ENCODE peak calls at places on chromosomes 13 and 19, in ten cellular contexts. D, Q, A, S, G, B, X, U, L and T are unnamed samples.

GRCh38 chr19:42363614-42364346 is 26.3 kb downstream of the CNFN start:
- DNase-seq in D (no peak), Q (no peak), A (no peak), S (no peak), G (no peak), B (no peak), X (no peak), U (no peak), L (peak), T (peak)

GRCh38 chr19:46416077-46416709 is 2.8 kb upstream of the CCDC8 start:
- DNase-seq in D (peak), Q (peak), A (no peak), S (peak), G (peak), B (peak), X (peak), U (peak), L (no peak), T (no peak)

GRCh38 chr13:109192306-109192705 is 562.9 kb downstream of the MYO16 start:
- DNase-seq in D (no peak), Q (no peak), A (no peak), S (no peak), G (no peak), B (no peak), X (no peak), U (no peak), L (no peak), T (no peak)

GRCh38 chr13:73835138-73835721 is 299.0 kb downstream of the KLF12 start:
- DNase-seq in D (peak), Q (no peak), A (peak), S (no peak), G (no peak), B (no peak), X (peak), U (peak), L (no peak), T (peak)

GRCh38 chr13:23811366-23812027 is 77.7 kb downstream of the MIPEP start:
- DNase-seq in D (no peak), Q (no peak), A (no peak), S (no peak), G (no peak), B (no peak), X (no peak), U (no peak), L (peak), T (no peak)

GRCh38 chr13:110511509-110512181 is 49.9 kb downstream of the RAB20 start:
- DNase-seq in D (no peak), Q (no peak), A (no peak), S (peak), G (no peak), B (no peak), X (no peak), U (no peak), L (no peak), T (no peak)

GRCh38 chr19:30473334-30473867 is 101.2 kb downstream of the ZNF536 start:
- DNase-seq in D (no peak), Q (no peak), A (no peak), S (no peak), G (no peak), B (no peak), X (no peak), U (no peak), L (no peak), T (no peak)

GRCh38 chr19:38293281-38293680 is 10.8 kb upstream of the C19orf33 start:
- DNase-seq in D (no peak), Q (no peak), A (no peak), S (no peak), G (no peak), B (no peak), X (no peak), U (no peak), L (no peak), T (no peak)

GRCh38 chr13:61339054-61339621 is 76.5 kb downstream of the PCDH20 start:
- DNase-seq in D (no peak), Q (no peak), A (no peak), S (no peak), G (no peak), B (no peak), X (no peak), U (no peak), L (no peak), T (no peak)

GRCh38 chr19:37992761-37993160 is 85.8 kb downstream of the SIPA1L3 start:
- DNase-seq in D (no peak), Q (no peak), A (no peak), S (no peak), G (no peak), B (no peak), X (no peak), U (no peak), L (peak), T (no peak)

GRCh38 chr13:59319276-59319675 is 844.5 kb downstream of the DIAPH3 start:
- DNase-seq in D (peak), Q (no peak), A (no peak), S (no peak), G (no peak), B (no peak), X (no peak), U (no peak), L (no peak), T (no peak)

GRCh38 chr19:39372047-39372802 is 18.7 kb downstream of the PAF1 start:
- DNase-seq in D (peak), Q (peak), A (no peak), S (peak), G (no peak), B (peak), X (peak), U (peak), L (no peak), T (no peak)

GRCh38 chr19:21023901-21024300 is 3.4 kb downstream of the ZNF430 start:
- DNase-seq in D (peak), Q (no peak), A (no peak), S (no peak), G (no peak), B (no peak), X (peak), U (peak), L (no peak), T (no peak)

GRCh38 chr19:3690551-3691371 is 9.5 kb downstream of the PIP5K1C start:
- DNase-seq in D (no peak), Q (no peak), A (no peak), S (no peak), G (no peak), B (no peak), X (no peak), U (no peak), L (no peak), T (no peak)

GRCh38 chr13:28574617-28575142 is 79.8 kb upstream of the FLT1 start:
- DNase-seq in D (peak), Q (peak), A (no peak), S (no peak), G (no peak), B (no peak), X (peak), U (peak), L (no peak), T (no peak)

GRCh38 chr19:4713384-4713951 is 10.2 kb downstream of the DPP9 start:
- DNase-seq in D (peak), Q (peak), A (no peak), S (peak), G (no peak), B (no peak), X (peak), U (peak), L (no peak), T (no peak)

GRCh38 chr13:36997716-36998427 is 1.3 kb downstream of the ALG5 start:
- DNase-seq in D (peak), Q (no peak), A (no peak), S (no peak), G (no peak), B (no peak), X (peak), U (no peak), L (no peak), T (no peak)

GRCh38 chr13:90757127-90757680 is 590.3 kb upstream of the MIR17HG start:
- DNase-seq in D (no peak), Q (no peak), A (peak), S (no peak), G (no peak), B (no peak), X (no peak), U (no peak), L (no peak), T (no peak)

GRCh38 chr13:50550151-50550550 is 293.3 kb downstream of the DLEU7 start:
- DNase-seq in D (no peak), Q (no peak), A (no peak), S (no peak), G (no peak), B (no peak), X (no peak), U (no peak), L (no peak), T (no peak)

GRCh38 chr19:10294368-10294697 is 4.6 kb downstream of the ICAM5 start:
- DNase-seq in D (no peak), Q (no peak), A (no peak), S (no peak), G (no peak), B (no peak), X (no peak), U (no peak), L (no peak), T (no peak)
- TF ChIP-seq CTCF in D (no peak), Q (no peak), A (no peak), S (no peak), G (no peak), B (no peak), X (no peak), U (no peak), L (no peak), T (no peak)

GRCh38 chr13:49213997-49214916 is 5.9 kb upstream of the MLNR start:
- DNase-seq in D (no peak), Q (no peak), A (no peak), S (no peak), G (no peak), B (no peak), X (no peak), U (no peak), L (no peak), T (no peak)

GRCh38 chr13:49217962-49218492 is 2.1 kb upstream of the MLNR start:
- DNase-seq in D (no peak), Q (no peak), A (no peak), S (no peak), G (no peak), B (no peak), X (no peak), U (no peak), L (no peak), T (no peak)

GRCh38 chr13:49213539-49213938 is 6.6 kb upstream of the MLNR start:
- DNase-seq in D (no peak), Q (no peak), A (no peak), S (no peak), G (no peak), B (no peak), X (no peak), U (no peak), L (no peak), T (no peak)

GRCh38 chr13:49216334-49216733 is 3.8 kb upstream of the MLNR start:
- DNase-seq in D (no peak), Q (no peak), A (no peak), S (no peak), G (no peak), B (no peak), X (no peak), U (no peak), L (no peak), T (no peak)

DNA sequence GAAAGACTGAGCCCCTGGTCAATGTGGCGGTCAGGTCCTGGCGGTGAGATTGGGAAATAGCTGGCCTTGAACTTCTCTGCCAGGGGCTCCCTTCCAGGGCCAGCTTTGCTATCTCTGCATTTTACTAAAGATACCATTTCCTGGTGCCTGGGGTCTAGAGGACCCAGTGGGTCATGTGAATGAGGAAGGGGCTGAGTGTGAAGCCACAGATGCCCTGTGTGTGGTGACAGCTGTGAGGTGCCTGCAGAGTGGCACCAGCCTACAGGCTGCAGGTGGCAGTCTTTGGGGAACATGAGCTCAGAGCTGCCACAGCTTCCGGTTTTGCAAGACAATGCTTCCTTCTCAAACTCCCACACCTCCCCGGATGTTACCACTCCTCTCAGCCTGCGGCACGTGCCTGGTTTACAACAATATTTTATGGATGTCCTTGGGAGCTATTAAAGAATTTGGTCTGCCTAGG is 5.2 kb upstream of the MLNR start:
- DNase-seq in D (peak), Q (peak), A (peak), S (no peak), G (no peak), B (no peak), X (peak), U (no peak), L (peak), T (peak)
- TF ChIP-seq CTCF in D (no peak), Q (no peak), A (peak), S (no peak), G (no peak), B (no peak), X (no peak), U (no peak), L (peak), T (peak)

GRCh38 chr19:49635530-49636229 is 4.3 kb downstream of the RRAS start:
- DNase-seq in D (no peak), Q (no peak), A (no peak), S (no peak), G (no peak), B (no peak), X (no peak), U (no peak), L (no peak), T (no peak)

GRCh38 chr19:49639401-49640112 is 386 bp downstream of the RRAS start:
- DNase-seq in D (peak), Q (no peak), A (no peak), S (peak), G (no peak), B (no peak), X (no peak), U (no peak), L (no peak), T (no peak)

GRCh38 chr19:49638360-49638759 is 1.6 kb downstream of the RRAS start:
- DNase-seq in D (peak), Q (no peak), A (no peak), S (no peak), G (no peak), B (no peak), X (no peak), U (no peak), L (no peak), T (no peak)

GRCh38 chr19:49637865-49638350 is 2.0 kb downstream of the RRAS start:
- DNase-seq in D (peak), Q (peak), A (no peak), S (peak), G (no peak), B (peak), X (peak), U (peak), L (no peak), T (no peak)

GRCh38 chr19:49636230-49636932 is 3.6 kb downstream of the RRAS start:
- DNase-seq in D (no peak), Q (no peak), A (no peak), S (no peak), G (no peak), B (no peak), X (no peak), U (no peak), L (no peak), T (no peak)
- TF ChIP-seq CTCF in D (no peak), Q (no peak), A (no peak), S (no peak), G (no peak), B (no peak), X (no peak), U (no peak), L (no peak), T (no peak)

DNA sequence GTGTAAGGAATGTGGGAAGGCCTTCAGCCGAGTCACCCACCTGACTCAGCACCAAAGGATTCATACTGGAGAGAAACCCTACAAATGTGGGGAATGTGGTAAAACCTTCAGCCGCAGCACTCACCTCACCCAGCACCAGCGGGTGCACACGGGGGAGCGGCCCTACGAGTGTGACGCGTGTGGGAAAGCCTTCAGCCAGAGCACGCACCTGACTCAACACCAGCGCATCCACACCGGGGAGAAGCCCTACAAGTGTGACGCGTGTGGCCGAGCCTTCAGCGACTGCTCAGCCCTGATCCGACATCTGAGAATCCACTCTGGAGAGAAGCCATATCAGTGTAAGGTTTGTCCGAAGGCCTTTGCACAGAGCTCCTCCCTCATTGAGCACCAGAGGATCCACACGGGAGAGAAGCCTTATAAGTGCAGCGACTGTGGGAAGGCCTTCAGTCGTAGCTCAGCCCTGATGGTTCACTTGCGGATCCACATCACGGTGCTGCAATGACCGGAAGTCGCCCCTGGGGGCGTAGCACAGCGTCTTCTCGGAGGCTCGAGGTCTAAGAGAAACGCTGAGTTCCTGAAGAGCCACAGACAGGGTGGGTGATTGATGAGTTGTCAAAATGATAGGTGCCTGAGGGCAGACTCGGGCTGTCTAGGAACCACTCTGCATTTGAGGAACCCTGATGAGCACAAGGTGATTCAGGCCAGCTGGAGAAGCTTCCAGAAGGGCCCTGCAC is 12.2 kb downstream of the ZSCAN22 start:
- DNase-seq in D (peak), Q (no peak), A (no peak), S (no peak), G (no peak), B (no peak), X (peak), U (no peak), L (no peak), T (no peak)
- TF ChIP-seq CTCF in D (no peak), Q (no peak), A (no peak), S (no peak), G (peak), B (no peak), X (no peak), U (no peak), L (no peak), T (no peak)

GRCh38 chr19:1377965-1378785 is 5.5 kb upstream of the NDUFS7 start:
- DNase-seq in D (no peak), Q (no peak), A (no peak), S (no peak), G (no peak), B (no peak), X (no peak), U (no peak), L (no peak), T (no peak)
- TF ChIP-seq CTCF in D (peak), Q (no peak), A (no peak), S (no peak), G (peak), B (no peak), X (no peak), U (no peak), L (no peak), T (no peak)

DNA sequence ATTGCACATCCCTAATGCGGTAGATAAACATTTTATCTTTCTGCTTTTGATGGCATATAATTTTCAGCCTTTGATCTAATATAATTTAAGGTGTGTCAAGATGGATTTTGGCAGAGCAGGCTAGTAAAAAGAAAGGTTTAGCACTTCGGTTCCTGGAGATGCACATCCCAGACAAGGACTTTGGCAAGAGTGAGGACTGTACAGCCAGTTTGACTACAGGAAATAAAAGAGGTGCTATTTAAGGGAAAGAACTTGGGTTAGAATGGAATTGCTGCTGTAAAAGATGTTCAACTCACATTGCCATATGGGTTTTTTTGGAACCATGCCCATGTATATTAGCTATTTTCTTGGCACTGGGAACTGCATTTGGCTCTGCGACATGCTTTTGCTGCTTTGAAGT is 932.2 kb downstream of the EFNB2 start:
- DNase-seq in D (no peak), Q (no peak), A (no peak), S (no peak), G (no peak), B (no peak), X (no peak), U (no peak), L (no peak), T (no peak)
- TF ChIP-seq CTCF in D (no peak), Q (no peak), A (no peak), S (no peak), G (no peak), B (no peak), X (no peak), U (no peak), L (no peak), T (no peak)

GRCh38 chr13:31703780-31704179 is 35.5 kb upstream of the RXFP2 start:
- DNase-seq in D (no peak), Q (no peak), A (no peak), S (no peak), G (no peak), B (no peak), X (no peak), U (no peak), L (no peak), T (no peak)

GRCh38 chr13:31697290-31697689 is 42.0 kb upstream of the RXFP2 start:
- DNase-seq in D (peak), Q (no peak), A (no peak), S (no peak), G (no peak), B (no peak), X (peak), U (peak), L (no peak), T (no peak)

GRCh38 chr13:31699650-31700049 is 39.7 kb upstream of the RXFP2 start:
- DNase-seq in D (peak), Q (no peak), A (no peak), S (no peak), G (no peak), B (no peak), X (no peak), U (no peak), L (no peak), T (no peak)
- TF ChIP-seq CTCF in D (peak), Q (peak), A (no peak), S (no peak), G (peak), B (no peak), X (no peak), U (peak), L (no peak), T (no peak)

GRCh38 chr19:45234089-45234869 is 10.9 kb downstream of the EXOC3L2 start:
- DNase-seq in D (no peak), Q (no peak), A (no peak), S (no peak), G (peak), B (no peak), X (no peak), U (no peak), L (no peak), T (no peak)
- TF ChIP-seq CTCF in D (no peak), Q (no peak), A (no peak), S (no peak), G (no peak), B (no peak), X (no peak), U (no peak), L (no peak), T (no peak)

GRCh38 chr13:46612258-46612657 is 59.3 kb downstream of the LRCH1 start:
- DNase-seq in D (no peak), Q (no peak), A (no peak), S (no peak), G (no peak), B (no peak), X (no peak), U (no peak), L (no peak), T (no peak)

GRCh38 chr13:46615888-46616531 is 63.0 kb downstream of the LRCH1 start:
- DNase-seq in D (peak), Q (no peak), A (no peak), S (no peak), G (no peak), B (no peak), X (peak), U (no peak), L (no peak), T (no peak)

GRCh38 chr13:46613409-46614049 is 60.6 kb downstream of the LRCH1 start:
- DNase-seq in D (no peak), Q (no peak), A (no peak), S (no peak), G (no peak), B (no peak), X (no peak), U (no peak), L (no peak), T (no peak)

GRCh38 chr13:46617382-46617781 is 64.4 kb downstream of the LRCH1 start:
- DNase-seq in D (no peak), Q (no peak), A (no peak), S (no peak), G (no peak), B (no peak), X (no peak), U (no peak), L (no peak), T (no peak)

GRCh38 chr13:46614582-46614981 is 61.6 kb downstream of the LRCH1 start:
- DNase-seq in D (peak), Q (no peak), A (no peak), S (no peak), G (no peak), B (no peak), X (peak), U (peak), L (no peak), T (no peak)
- TF ChIP-seq CTCF in D (peak), Q (no peak), A (no peak), S (no peak), G (no peak), B (no peak), X (peak), U (no peak), L (no peak), T (no peak)